ENCODE peak calls at places on chromosomes 12 and 14, in seven cellular contexts. P is GM12878, J is HepG2, H is SK-N-SH, Q is HCT116, U is H1, F is K562. B is an unnamed sample.

GRCh38 chr14:104639889-104640548 is 35.4 kb upstream of the TMEM179 start:
- DNase-seq in H (peak), J (peak), F (peak), U (peak), Q (peak), P (no peak), B (no peak)

GRCh38 chr14:99248761-99249171 is 23.2 kb downstream of the BCL11B start:
- DNase-seq in Q (no peak), J (no peak), H (no peak), U (no peak), F (no peak), P (no peak), B (no peak)

GRCh38 chr14:39876935-39877334 is 444.7 kb upstream of the FBXO33 start:
- DNase-seq in U (no peak), J (no peak), F (no peak), Q (no peak), H (no peak), P (no peak), B (no peak)

GRCh38 chr14:63273717-63274673 is 44.7 kb downstream of the GPHB5 start:
- DNase-seq in Q (no peak), F (no peak), U (no peak), J (no peak), P (no peak), H (no peak), B (no peak)

GRCh38 chr12:104355630-104356029 is 52.1 kb downstream of the EID3 start:
- DNase-seq in F (no peak), H (no peak), P (no peak), J (no peak), U (peak), Q (no peak), B (no peak)

GRCh38 chr12:120286768-120287490 is 4.8 kb downstream of the RNU4-2 start:
- DNase-seq in P (no peak), F (no peak), Q (no peak), H (no peak), U (no peak), J (no peak), B (no peak)

GRCh38 chr12:54065677-54066076 is 12.0 kb downstream of the HOXC4 start:
- DNase-seq in P (no peak), J (no peak), Q (no peak), U (no peak), F (no peak), H (no peak), B (no peak)

GRCh38 chr12:70246580-70246979 is 3.3 kb downstream of the CNOT2 start:
- DNase-seq in Q (no peak), J (no peak), H (no peak), P (no peak), F (no peak), U (no peak), B (no peak)

GRCh38 chr12:5003025-5003666 is 40.5 kb upstream of the KCNA5 start:
- DNase-seq in U (peak), Q (peak), J (peak), F (peak), P (no peak), H (peak), B (peak)

GRCh38 chr14:105941226-105942166 is 415.1 kb downstream of the TMEM121 start:
- DNase-seq in P (no peak), J (no peak), Q (no peak), U (no peak), F (no peak), H (no peak), B (no peak)

GRCh38 chr12:124369055-124369900 is 74.4 kb downstream of the RFLNA start:
- DNase-seq in H (peak), U (no peak), J (peak), F (no peak), P (no peak), Q (no peak), B (no peak)
- TF ChIP-seq CTCF in H (peak), U (no peak), J (peak), F (no peak), P (no peak), Q (no peak), B (no peak)

DNA sequence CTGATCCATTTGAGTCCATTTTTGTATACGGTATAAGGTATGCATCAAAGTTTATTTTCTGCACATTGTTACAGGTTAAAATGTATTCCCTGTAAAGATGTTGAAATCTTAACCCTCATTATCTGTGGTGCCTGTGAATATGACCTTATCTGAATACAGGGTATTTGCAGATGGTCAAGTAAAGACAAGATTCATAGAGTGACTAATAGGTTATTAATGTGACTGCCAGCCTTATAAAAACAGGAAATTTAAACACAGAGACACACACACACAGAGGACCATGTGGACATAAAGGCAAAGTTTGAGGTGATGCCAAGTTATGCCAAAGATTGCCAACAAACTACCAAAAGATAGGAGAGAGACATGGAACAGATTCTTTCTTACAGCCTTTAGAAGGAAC is 347.2 kb upstream of the DCN start:
- DNase-seq in U (no peak), F (no peak), P (no peak), J (no peak), Q (no peak), H (no peak), B (no peak)
- TF ChIP-seq SIN3A in U (no peak), F (no peak), P (no peak), J (no peak), Q (no peak), H (no peak), B (no peak)

GRCh38 chr12:27780612-27781408 is 774 bp upstream of the MANSC4 start:
- DNase-seq in P (no peak), U (peak), H (peak), J (peak), F (peak), Q (no peak), B (no peak)
- TF ChIP-seq CTCF in P (no peak), U (no peak), H (no peak), J (no peak), F (no peak), Q (no peak), B (no peak)

DNA sequence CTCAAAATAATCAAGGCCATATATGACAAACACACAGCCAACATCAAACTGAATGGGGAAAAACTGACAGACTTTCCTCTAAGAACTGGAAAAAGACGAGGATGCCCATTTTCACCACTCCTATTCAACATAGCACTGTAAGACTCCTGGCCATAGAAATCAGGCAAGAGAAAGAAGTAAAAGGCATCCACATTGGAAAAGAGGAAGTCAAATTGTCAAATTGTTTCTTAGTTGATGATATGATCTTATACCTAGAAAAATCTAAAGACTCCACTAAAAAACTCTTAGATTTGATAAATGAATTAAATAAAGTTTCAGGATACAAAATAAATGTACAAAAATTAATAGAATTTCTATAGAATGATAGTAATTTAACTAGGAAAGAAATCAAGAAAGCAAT is 11.2 kb downstream of the OR8S1 start:
- DNase-seq in P (no peak), F (no peak), H (no peak), U (no peak), J (no peak), Q (no peak), B (no peak)
- TF ChIP-seq SIN3A in P (no peak), F (no peak), H (no peak), U (no peak), J (no peak), Q (no peak), B (no peak)

DNA sequence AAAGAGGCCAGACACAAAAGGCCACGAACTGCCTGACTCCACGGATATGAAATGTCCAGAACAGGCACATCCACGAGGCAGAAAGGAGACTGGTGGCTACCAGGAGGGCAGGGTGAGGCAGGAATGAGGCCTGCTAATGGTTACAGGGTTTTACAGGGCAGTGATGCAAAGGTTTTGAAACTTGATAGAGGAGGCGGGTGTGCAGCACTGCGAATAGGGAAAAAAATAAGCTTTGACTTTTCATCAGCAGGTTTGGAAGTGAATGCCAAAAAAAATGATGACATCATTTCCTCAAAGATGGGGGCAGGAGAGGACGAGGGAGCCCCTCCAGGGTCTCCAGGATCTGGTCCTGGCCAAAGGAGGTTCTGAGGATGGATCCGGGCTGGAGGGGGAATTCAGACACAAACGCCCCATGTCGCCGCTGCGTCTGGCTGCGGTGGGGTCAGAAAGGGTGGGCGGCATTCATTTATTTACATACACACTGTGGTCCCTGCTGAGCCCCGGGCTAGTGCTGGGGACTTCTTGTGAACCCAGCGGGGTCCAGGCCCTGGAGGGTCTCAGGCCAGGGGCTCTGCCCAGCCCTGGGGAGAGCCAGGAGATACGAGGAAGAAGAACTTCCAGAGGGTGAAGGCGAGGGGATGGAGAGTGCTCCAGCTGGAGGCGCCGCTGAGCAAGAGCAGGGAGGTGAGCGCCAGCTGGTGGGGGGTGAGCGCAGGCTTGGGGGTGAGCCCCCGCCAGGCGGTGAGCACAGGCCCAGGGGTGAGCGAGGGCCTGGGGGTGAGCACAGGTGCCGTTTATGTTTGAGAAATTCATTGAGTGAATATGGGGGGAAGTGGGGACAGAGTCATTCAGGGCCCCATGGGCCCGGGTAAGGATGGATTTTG is 68.3 kb downstream of the NCOR2 start:
- DNase-seq in F (no peak), J (no peak), Q (no peak), P (no peak), U (no peak), H (no peak), B (no peak)
- TF ChIP-seq CTCF in F (peak), J (peak), Q (peak), P (no peak), U (peak), H (peak), B (no peak)

GRCh38 chr14:24960816-24961215 is 89.1 kb downstream of the STXBP6 start:
- DNase-seq in F (no peak), Q (no peak), U (no peak), J (no peak), H (no peak), P (no peak), B (no peak)

GRCh38 chr14:24964048-24964447 is 85.9 kb downstream of the STXBP6 start:
- DNase-seq in P (no peak), F (no peak), U (no peak), Q (no peak), J (no peak), H (no peak), B (no peak)

GRCh38 chr14:24965578-24965933 is 84.4 kb downstream of the STXBP6 start:
- DNase-seq in Q (no peak), H (no peak), J (no peak), F (no peak), U (no peak), P (no peak), B (no peak)

GRCh38 chr14:24971255-24971654 is 78.7 kb downstream of the STXBP6 start:
- DNase-seq in H (no peak), P (no peak), Q (no peak), J (no peak), U (no peak), F (no peak), B (no peak)

DNA sequence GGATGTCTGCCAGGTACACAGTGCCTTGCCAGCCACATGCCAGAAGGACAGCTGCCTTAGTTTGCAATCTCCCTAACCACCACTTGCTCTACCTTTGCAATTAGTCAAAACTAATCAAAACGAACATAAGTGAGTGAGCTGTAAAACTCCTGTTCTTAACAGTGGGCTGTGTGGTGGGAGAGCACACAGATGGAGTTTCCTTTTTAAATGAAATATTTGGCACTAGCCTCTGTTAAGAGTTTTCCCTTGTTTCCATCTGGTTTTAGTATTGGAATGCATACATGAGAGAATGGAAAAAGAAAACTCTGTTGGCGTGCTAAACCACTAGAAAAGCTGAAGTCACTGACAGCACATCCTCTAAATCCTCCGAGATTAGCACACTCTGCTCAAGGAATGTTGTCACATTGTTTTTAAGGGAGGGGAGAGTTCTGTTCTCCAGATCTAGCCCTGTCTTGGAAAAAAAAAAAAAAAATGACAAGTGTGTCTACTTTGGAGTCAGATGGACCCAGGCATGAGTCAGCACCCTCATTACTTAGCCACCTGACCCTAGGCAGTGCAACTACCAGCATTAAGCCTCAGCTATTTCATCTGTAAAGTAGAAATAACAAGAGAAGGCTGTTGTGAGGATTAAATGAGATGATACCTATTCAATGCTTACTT is 83.9 kb downstream of the STXBP6 start:
- DNase-seq in F (no peak), P (no peak), U (no peak), J (no peak), H (no peak), Q (no peak), B (no peak)
- TF ChIP-seq SIN3A in F (no peak), P (no peak), U (no peak), J (no peak), H (no peak), Q (no peak), B (no peak)

GRCh38 chr12:1073652-1074051 is 82.6 kb downstream of the ERC1 start:
- DNase-seq in U (no peak), J (no peak), Q (no peak), P (no peak), H (no peak), F (no peak), B (no peak)

GRCh38 chr12:1080520-1081223 is 89.6 kb downstream of the ERC1 start:
- DNase-seq in F (no peak), J (no peak), H (no peak), U (no peak), Q (no peak), P (peak), B (no peak)

GRCh38 chr12:1083086-1083887 is 92.3 kb downstream of the ERC1 start:
- DNase-seq in H (peak), J (no peak), U (no peak), P (no peak), F (no peak), Q (no peak), B (no peak)

GRCh38 chr12:1077036-1077803 is 86.2 kb downstream of the ERC1 start:
- DNase-seq in Q (no peak), F (no peak), P (no peak), U (no peak), H (no peak), J (no peak), B (no peak)

GRCh38 chr12:1078002-1078401 is 87.0 kb downstream of the ERC1 start:
- DNase-seq in H (no peak), P (no peak), U (no peak), J (no peak), Q (no peak), F (no peak), B (no peak)
- TF ChIP-seq CTCF in H (no peak), P (no peak), U (no peak), J (no peak), Q (no peak), F (no peak), B (no peak)

GRCh38 chr12:88810806-88811205 is 230.5 kb upstream of the KITLG start:
- DNase-seq in H (no peak), J (no peak), P (no peak), Q (no peak), F (no peak), U (no peak), B (no peak)

GRCh38 chr12:88820012-88820411 is 239.7 kb upstream of the KITLG start:
- DNase-seq in H (no peak), J (no peak), P (no peak), Q (no peak), U (no peak), F (no peak), B (no peak)

GRCh38 chr12:88816201-88816600 is 235.9 kb upstream of the KITLG start:
- DNase-seq in H (no peak), Q (no peak), U (no peak), P (no peak), F (no peak), J (no peak), B (no peak)

GRCh38 chr12:88812610-88813009 is 232.3 kb upstream of the KITLG start:
- DNase-seq in Q (no peak), H (no peak), F (no peak), J (no peak), P (no peak), U (no peak), B (no peak)

GRCh38 chr12:88814789-88815188 is 234.5 kb upstream of the KITLG start:
- DNase-seq in F (no peak), P (no peak), H (no peak), J (no peak), U (no peak), Q (no peak), B (no peak)
- TF ChIP-seq SIN3A in F (no peak), P (no peak), H (no peak), J (no peak), U (no peak), Q (no peak), B (no peak)

GRCh38 chr12:14952295-14952995 is 9.0 kb downstream of the ARHGDIB start:
- DNase-seq in H (no peak), F (no peak), U (no peak), J (peak), P (no peak), Q (peak), B (no peak)
- TF ChIP-seq CTCF in H (no peak), F (no peak), U (no peak), J (no peak), P (no peak), Q (no peak), B (no peak)

B was measured in Panc1.